ENCODE peak calls at places on chromosomes 16 and 17, in four cellular contexts. T is GM23338, B is fibroblast of lung, X is neural progenitor cell. O is an unnamed sample. For H3K36me3, the result is how much of the 10 kb centered on the place peaks cover.

GRCh38 chr16:15976929-15977637 is 27.7 kb downstream of the ABCC1 start:
- DNase-seq in B (peak), T (no peak), X (no peak), O (no peak)

GRCh38 chr16:21156767-21157467 is 1.6 kb upstream of the LDAF1 start:
- DNase-seq in T (peak), B (peak), X (peak), O (peak)

GRCh38 chr17:63998721-63999679 is 849 bp downstream of the PRR29 start:
- DNase-seq in X (peak), T (peak), B (no peak), O (no peak)

GRCh38 chr16:17392857-17393421 is 77.8 kb downstream of the XYLT1 start:
- DNase-seq in X (peak), T (peak), B (no peak), O (no peak)

GRCh38 chr17:57379237-57380054 is 123.1 kb downstream of the MSI2 start:
- DNase-seq in T (peak), B (peak), X (peak), O (no peak)

GRCh38 chr16:85593503-85594195 is 19.5 kb upstream of the GSE1 start:
- DNase-seq in B (no peak), X (peak), T (no peak), O (no peak)

GRCh38 chr17:76740329-76741118 is 2.6 kb downstream of the MFSD11 start:
- DNase-seq in T (no peak), B (no peak), X (no peak), O (no peak)

GRCh38 chr16:47461598-47462266 is 601 bp downstream of the PHKB start:
- DNase-seq in X (peak), T (peak), B (peak), O (no peak)

GRCh38 chr16:4071686-4072561 is 44.3 kb downstream of the ADCY9 start:
- DNase-seq in X (no peak), B (no peak), T (no peak), O (no peak)

GRCh38 chr16:5852151-5852550 is 754.6 kb upstream of the EEF2KMT start:
- DNase-seq in X (no peak), B (no peak), T (no peak), O (no peak)

GRCh38 chr16:73000907-73001521 is 46.9 kb downstream of the ZFHX3 start:
- DNase-seq in B (no peak), X (no peak), T (no peak), O (no peak)

GRCh38 chr16:62692685-62693084 is 656.4 kb upstream of the CDH8 start:
- DNase-seq in B (no peak), T (no peak), X (no peak), O (no peak)

GRCh38 chr17:82947051-82947991 is 107.5 kb upstream of the ZNF750 start:
- DNase-seq in X (no peak), T (no peak), B (no peak), O (no peak)

DNA sequence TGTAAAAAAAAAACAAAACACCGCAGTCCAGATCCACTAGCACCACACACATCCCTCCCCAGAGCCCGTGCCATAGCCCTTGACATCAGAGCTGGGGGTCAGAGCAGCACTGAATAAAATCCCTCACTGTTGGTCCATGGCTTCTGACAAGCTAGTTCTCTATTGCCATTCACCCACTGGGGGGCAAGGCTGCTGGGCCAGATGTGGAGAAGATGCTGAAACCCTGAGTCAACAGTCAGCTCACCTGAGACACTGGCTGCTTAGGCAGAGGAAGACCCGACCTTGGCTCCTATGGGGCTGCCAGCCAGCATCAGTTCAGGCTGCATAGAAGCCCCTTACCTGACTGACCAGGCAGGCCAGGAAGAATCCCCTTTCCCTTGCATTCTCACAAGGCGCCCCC is 228.2 kb downstream of the SOX9 start:
- DNase-seq in T (no peak), X (no peak), B (no peak), O (no peak)
- H3K27ac ChIP-seq in T (no peak), X (no peak), B (no peak), O (no peak)

DNA sequence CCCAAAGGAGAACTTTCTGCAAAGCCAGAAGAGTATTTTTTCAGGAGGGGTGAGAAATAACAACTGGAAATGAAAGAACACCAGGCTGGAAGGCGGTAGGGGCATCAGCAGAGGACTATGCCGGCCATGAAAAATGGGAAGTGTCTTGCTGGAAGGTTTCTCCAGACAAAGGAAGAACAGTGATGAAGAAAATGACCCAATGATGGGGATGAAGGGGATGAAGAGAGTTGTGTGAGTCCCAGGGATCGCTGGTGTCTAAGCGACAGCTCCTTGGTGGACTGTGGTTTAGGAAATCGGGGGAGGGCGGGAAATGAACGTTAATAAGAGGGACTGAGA is 623 bp downstream of the TTLL6 start:
- DNase-seq in X (no peak), T (no peak), B (no peak), O (no peak)
- TF ChIP-seq EZH2 in X (peak), T (no peak), B (no peak), O (no peak)

GRCh38 chr17:42405963-42406495 is 17.0 kb downstream of the CAVIN1 start:
- DNase-seq in B (peak), X (peak), T (peak), O (no peak)

GRCh38 chr17:42403150-42403549 is 14.9 kb upstream of the STAT3 start:
- DNase-seq in X (peak), T (peak), B (no peak), O (no peak)

GRCh38 chr17:42406602-42407288 is 16.3 kb downstream of the CAVIN1 start:
- DNase-seq in B (no peak), X (no peak), T (no peak), O (no peak)

GRCh38 chr17:42405076-42405475 is 16.8 kb upstream of the STAT3 start:
- DNase-seq in B (no peak), T (no peak), X (no peak), O (no peak)

GRCh38 chr17:42404326-42405055 is 16.2 kb upstream of the STAT3 start:
- DNase-seq in X (no peak), T (no peak), B (no peak), O (no peak)
- H3K36me3 ChIP-seq in X (under half), T (under half), B (under half), O (under half)

DNA sequence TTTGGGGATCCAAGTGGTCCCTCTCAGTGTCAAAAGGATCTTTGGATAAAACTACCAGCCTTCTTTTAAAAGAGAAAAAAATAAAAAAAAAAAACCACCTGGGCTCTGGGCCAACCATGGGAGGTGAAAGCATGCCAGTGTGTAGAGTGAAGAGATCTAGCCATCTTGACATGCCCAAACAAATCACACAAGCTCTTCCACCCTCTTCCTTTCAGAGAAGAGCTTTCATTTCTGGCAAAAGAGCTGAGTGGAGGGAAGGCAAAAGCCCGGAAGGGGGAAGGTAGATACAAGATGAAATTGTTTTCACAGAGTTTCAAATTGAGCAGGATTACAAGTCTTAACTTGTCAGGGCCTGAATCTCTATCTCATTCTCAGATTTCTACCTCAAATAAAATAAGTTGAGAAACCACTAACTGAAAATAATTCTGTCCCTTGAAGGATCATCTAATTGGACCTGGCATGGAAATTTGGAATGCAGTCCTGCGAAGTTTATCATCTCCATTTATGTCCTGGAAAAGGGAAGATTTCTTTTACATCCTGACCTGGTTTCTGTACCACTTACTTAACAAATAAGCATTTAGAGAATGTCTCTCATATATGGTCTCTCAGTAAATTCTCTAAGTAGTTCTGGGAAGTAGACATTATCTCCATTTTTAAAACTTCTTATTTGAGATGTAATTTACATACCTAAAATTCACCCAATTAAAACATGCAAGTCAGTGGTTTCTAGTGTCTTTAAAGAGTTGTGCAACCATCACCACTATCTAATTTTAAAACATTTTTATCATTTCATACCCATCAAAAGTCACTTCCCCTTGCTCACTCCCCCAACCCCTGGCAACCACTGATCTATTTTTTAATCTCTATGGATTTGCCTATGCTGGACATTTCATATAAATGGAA is 93.6 kb downstream of the TANGO6 start:
- DNase-seq in T (no peak), X (no peak), B (peak), O (no peak)
- H3K27ac ChIP-seq in T (peak), X (peak), B (no peak), O (no peak)

DNA sequence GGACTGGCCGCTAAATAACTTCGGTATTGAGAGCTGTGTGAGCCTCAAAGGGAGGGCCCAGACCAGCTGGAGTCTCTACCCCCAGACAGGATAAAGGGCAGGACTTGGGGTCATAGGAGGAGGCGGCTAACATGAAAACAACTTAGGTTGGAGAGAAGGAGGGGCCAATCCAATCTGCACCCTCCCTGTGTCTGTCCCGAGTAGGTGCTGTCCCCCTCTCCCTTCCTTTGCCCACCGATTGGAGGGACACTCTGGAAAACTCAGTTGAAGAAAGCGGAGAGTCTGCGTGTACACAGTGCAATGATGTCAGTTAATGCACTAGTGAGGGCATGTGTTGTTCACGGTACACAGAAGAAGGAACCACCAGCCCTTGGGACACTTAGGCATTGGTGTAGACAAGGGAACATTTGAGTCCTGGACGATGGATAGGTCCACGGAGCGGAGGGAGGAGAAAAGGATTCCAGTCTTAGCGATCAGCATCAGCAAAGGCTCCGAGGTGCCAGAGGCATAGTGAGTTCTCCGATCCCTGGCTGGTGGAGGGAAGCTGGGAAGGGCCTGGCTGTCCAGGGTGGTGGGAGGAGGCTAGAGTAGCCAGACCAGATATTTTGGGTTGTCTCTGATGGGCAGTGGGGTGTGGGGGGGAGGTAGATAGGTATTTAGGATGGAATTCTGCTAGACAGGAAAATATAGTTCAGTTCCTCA is 761 bp downstream of the NOL3 start:
- DNase-seq in X (no peak), T (no peak), B (peak), O (no peak)
- TF ChIP-seq EZH2 in X (no peak), T (peak), B (no peak), O (no peak)